ENCODE peak calls at places on chromosome 18, in five cellular contexts. N is HCT116, D is EH, B is ureter, Y is NCI-H1092 treated with DMSO at 0.1 percent for 48 hours. G is an unnamed sample.
A peak's percentile ranks its signal among the peaks of the same experiment; 100 is the strongest.

GRCh38 chr18:26470011-26470637 is 78.2 kb downstream of the KCTD1 start:
- DNase-seq in N (no peak), D (peak; percentile 46), B (no peak), Y (peak; percentile 76), G (no peak)

GRCh38 chr18:3111523-3112240 is 98.7 kb upstream of the LPIN2 start:
- DNase-seq in N (no peak), D (peak; percentile 58), B (no peak), Y (no peak), G (no peak)

GRCh38 chr18:75211721-75212625 is 1.4 kb downstream of the TSHZ1 start:
- DNase-seq in N (no peak), D (peak; percentile 49), B (peak; percentile 54), Y (peak; percentile 43), G (peak; percentile 63)

GRCh38 chr18:36759167-36759776 is 69.5 kb downstream of the TPGS2 start:
- DNase-seq in N (no peak), D (no peak), B (no peak), Y (no peak), G (no peak)

GRCh38 chr18:23528580-23529472 is 25.5 kb downstream of the RMC1 start:
- DNase-seq in N (no peak), D (peak; percentile 82), B (no peak), Y (no peak), G (no peak)

GRCh38 chr18:80191907-80192652 is 55.2 kb downstream of the PARD6G start:
- DNase-seq in N (no peak), D (no peak), B (peak; percentile 39), Y (no peak), G (no peak)

GRCh38 chr18:37403788-37404187 is 161.8 kb downstream of the CELF4 start:
- DNase-seq in N (no peak), D (no peak), B (no peak), Y (peak; percentile 14), G (no peak)

GRCh38 chr18:35983818-35984217 is 11.3 kb downstream of the RMP24 start:
- DNase-seq in N (no peak), D (peak; percentile 92), B (no peak), Y (no peak), G (no peak)

GRCh38 chr18:57753063-57753462 is 50.1 kb downstream of the ATP8B1 start:
- DNase-seq in N (no peak), D (no peak), B (no peak), Y (no peak), G (no peak)

GRCh38 chr18:62523631-62524442 is 1.0 kb downstream of the ZCCHC2 start:
- DNase-seq in N (no peak), D (peak; percentile 54), B (peak; percentile 56), Y (peak; percentile 62), G (peak; percentile 26)

GRCh38 chr18:57624988-57625387 is 3.4 kb upstream of the NARS1 start:
- DNase-seq in N (peak; percentile 15), D (peak; percentile 34), B (no peak), Y (no peak), G (no peak)

GRCh38 chr18:37309059-37309458 is 256.5 kb downstream of the CELF4 start:
- DNase-seq in N (no peak), D (peak; percentile 6), B (no peak), Y (peak; percentile 13), G (no peak)

GRCh38 chr18:41071826-41072225 is 883.2 kb upstream of the PIK3C3 start:
- DNase-seq in N (no peak), D (no peak), B (no peak), Y (no peak), G (no peak)

GRCh38 chr18:3998698-3999333 is 456.3 kb downstream of the DLGAP1 start:
- DNase-seq in N (peak; percentile 43), D (peak; percentile 65), B (no peak), Y (peak; percentile 2), G (peak; percentile 38)

GRCh38 chr18:75244336-75244735 is 33.7 kb downstream of the TSHZ1 start:
- DNase-seq in N (no peak), D (peak; percentile 63), B (peak; percentile 40), Y (peak; percentile 48), G (peak; percentile 31)

GRCh38 chr18:8142131-8142711 is 467.0 kb upstream of the RAB12 start:
- DNase-seq in N (no peak), D (peak; percentile 76), B (no peak), Y (no peak), G (no peak)

GRCh38 chr18:40866013-40866644 is 1088.9 kb upstream of the PIK3C3 start:
- DNase-seq in N (no peak), D (peak; percentile 12), B (no peak), Y (no peak), G (no peak)

GRCh38 chr18:58911241-58911640 is 46.6 kb downstream of the ZNF532 start:
- DNase-seq in N (no peak), D (peak; percentile 54), B (no peak), Y (no peak), G (no peak)

GRCh38 chr18:28331551-28331950 is 154.6 kb upstream of the CDH2 start:
- DNase-seq in N (no peak), D (no peak), B (no peak), Y (no peak), G (no peak)

GRCh38 chr18:3721771-3722661 is 272.0 kb downstream of the TGIF1 start:
- DNase-seq in N (no peak), D (no peak), B (no peak), Y (peak; percentile 54), G (no peak)

GRCh38 chr18:35127201-35127600 is 86.0 kb downstream of the MAPRE2 start:
- DNase-seq in N (no peak), D (peak; percentile 17), B (no peak), Y (no peak), G (peak; percentile 2)

GRCh38 chr18:8849696-8850095 is 144.3 kb downstream of the MTCL1 start:
- DNase-seq in N (no peak), D (peak; percentile 80), B (no peak), Y (no peak), G (no peak)

GRCh38 chr18:3177902-3178687 is 41.7 kb downstream of the MYOM1 start:
- DNase-seq in N (no peak), D (no peak), B (peak; percentile 48), Y (no peak), G (no peak)

GRCh38 chr18:28960146-28960545 is 783.2 kb upstream of the CDH2 start:
- DNase-seq in N (no peak), D (peak; percentile 13), B (no peak), Y (no peak), G (no peak)

GRCh38 chr18:52995875-52996274 is 655.9 kb downstream of the DCC start:
- DNase-seq in N (no peak), D (no peak), B (no peak), Y (peak; percentile 84), G (no peak)